ENCODE peak calls at places on chromosomes 11 and 22, in nine cellular contexts. One of them, this sample, is unnamed.

GRCh38 chr11:26947904-26948639 is 45.8 kb upstream of the FIBIN start:
- DNase-seq in Calu3: no peak
- DNase-seq in NB4: no peak
- DNase-seq in Panc1: no peak
- DNase-seq in bronchial epithelial cell: peak
- DNase-seq in H9: no peak
- DNase-seq in AG04449: no peak
- DNase-seq in left ventricle myocardium inferior: no peak
- DNase-seq in brain microvascular endothelial cell: peak
- DNase-seq in this sample: no peak

GRCh38 chr11:114260077-114260476 is 36.1 kb upstream of the NNMT start:
- DNase-seq in AG04449: no peak
- DNase-seq in Panc1: no peak
- DNase-seq in H9: no peak
- DNase-seq in left ventricle myocardium inferior: no peak
- DNase-seq in NB4: no peak
- DNase-seq in bronchial epithelial cell: no peak
- DNase-seq in brain microvascular endothelial cell: no peak
- DNase-seq in Calu3: no peak
- DNase-seq in this sample: no peak

GRCh38 chr22:48739348-48740085 is 1088.2 kb downstream of the BRD1 start:
- DNase-seq in AG04449: no peak
- DNase-seq in NB4: no peak
- DNase-seq in brain microvascular endothelial cell: no peak
- DNase-seq in Panc1: no peak
- DNase-seq in H9: no peak
- DNase-seq in bronchial epithelial cell: no peak
- DNase-seq in Calu3: no peak
- DNase-seq in left ventricle myocardium inferior: no peak
- DNase-seq in this sample: no peak

GRCh38 chr11:79314906-79315689 is 125.7 kb downstream of the TENM4 start:
- DNase-seq in brain microvascular endothelial cell: peak
- DNase-seq in AG04449: no peak
- DNase-seq in H9: peak
- DNase-seq in Calu3: no peak
- DNase-seq in Panc1: no peak
- DNase-seq in left ventricle myocardium inferior: no peak
- DNase-seq in bronchial epithelial cell: peak
- DNase-seq in NB4: peak
- DNase-seq in this sample: no peak

GRCh38 chr11:111957663-111958415 is 20.7 kb downstream of the DIXDC1 start:
- DNase-seq in left ventricle myocardium inferior: no peak
- DNase-seq in H9: no peak
- DNase-seq in NB4: no peak
- DNase-seq in Calu3: no peak
- DNase-seq in AG04449: no peak
- DNase-seq in bronchial epithelial cell: no peak
- DNase-seq in Panc1: no peak
- DNase-seq in brain microvascular endothelial cell: no peak
- DNase-seq in this sample: no peak

GRCh38 chr22:27749597-27750225 is 51.8 kb downstream of the MN1 start:
- DNase-seq in NB4: no peak
- DNase-seq in brain microvascular endothelial cell: peak
- DNase-seq in H9: peak
- DNase-seq in Calu3: no peak
- DNase-seq in left ventricle myocardium inferior: no peak
- DNase-seq in AG04449: no peak
- DNase-seq in bronchial epithelial cell: peak
- DNase-seq in Panc1: no peak
- DNase-seq in this sample: no peak

GRCh38 chr22:35552186-35552842 is 11.7 kb downstream of the RASD2 start:
- DNase-seq in NB4: peak
- DNase-seq in Panc1: no peak
- DNase-seq in brain microvascular endothelial cell: no peak
- DNase-seq in bronchial epithelial cell: no peak
- DNase-seq in left ventricle myocardium inferior: no peak
- DNase-seq in Calu3: peak
- DNase-seq in AG04449: no peak
- DNase-seq in H9: peak
- DNase-seq in this sample: no peak

GRCh38 chr22:46140989-46141928 is 9.1 kb upstream of the PPARA start:
- DNase-seq in AG04449: no peak
- DNase-seq in bronchial epithelial cell: no peak
- DNase-seq in NB4: no peak
- DNase-seq in H9: no peak
- DNase-seq in left ventricle myocardium inferior: no peak
- DNase-seq in Calu3: no peak
- DNase-seq in brain microvascular endothelial cell: no peak
- DNase-seq in Panc1: no peak
- DNase-seq in this sample: no peak

GRCh38 chr11:78212586-78213371 is 24.1 kb downstream of the USP35 start:
- DNase-seq in Calu3: no peak
- DNase-seq in AG04449: peak
- DNase-seq in H9: no peak
- DNase-seq in left ventricle myocardium inferior: peak
- DNase-seq in Panc1: no peak
- DNase-seq in NB4: no peak
- DNase-seq in brain microvascular endothelial cell: no peak
- DNase-seq in bronchial epithelial cell: no peak
- DNase-seq in this sample: no peak

GRCh38 chr11:134724779-134725140 is 312.7 kb upstream of the B3GAT1 start:
- DNase-seq in brain microvascular endothelial cell: no peak
- DNase-seq in Calu3: no peak
- DNase-seq in bronchial epithelial cell: no peak
- DNase-seq in Panc1: no peak
- DNase-seq in NB4: no peak
- DNase-seq in AG04449: no peak
- DNase-seq in H9: no peak
- DNase-seq in left ventricle myocardium inferior: no peak
- DNase-seq in this sample: no peak

GRCh38 chr11:111548542-111548941 is 8.0 kb downstream of the LAYN start:
- DNase-seq in H9: no peak
- DNase-seq in left ventricle myocardium inferior: no peak
- DNase-seq in Panc1: no peak
- DNase-seq in NB4: no peak
- DNase-seq in Calu3: no peak
- DNase-seq in AG04449: no peak
- DNase-seq in bronchial epithelial cell: no peak
- DNase-seq in brain microvascular endothelial cell: no peak
- DNase-seq in this sample: no peak

GRCh38 chr11:59437770-59438169 is 1.5 kb downstream of the OR5A1 start:
- DNase-seq in left ventricle myocardium inferior: no peak
- DNase-seq in bronchial epithelial cell: no peak
- DNase-seq in H9: peak
- DNase-seq in brain microvascular endothelial cell: no peak
- DNase-seq in Calu3: no peak
- DNase-seq in NB4: no peak
- DNase-seq in Panc1: no peak
- DNase-seq in AG04449: no peak
- DNase-seq in this sample: no peak

GRCh38 chr11:66909181-66909580 is 49.0 kb downstream of the PC start:
- DNase-seq in brain microvascular endothelial cell: no peak
- DNase-seq in Calu3: no peak
- DNase-seq in left ventricle myocardium inferior: no peak
- DNase-seq in bronchial epithelial cell: no peak
- DNase-seq in AG04449: no peak
- DNase-seq in H9: no peak
- DNase-seq in Panc1: no peak
- DNase-seq in NB4: no peak
- DNase-seq in this sample: no peak

GRCh38 chr11:118789501-118790356 is 1.2 kb downstream of the DDX6 start:
- DNase-seq in bronchial epithelial cell: peak
- DNase-seq in Panc1: no peak
- DNase-seq in Calu3: no peak
- DNase-seq in left ventricle myocardium inferior: no peak
- DNase-seq in NB4: peak
- DNase-seq in AG04449: no peak
- DNase-seq in H9: no peak
- DNase-seq in brain microvascular endothelial cell: peak
- DNase-seq in this sample: no peak

GRCh38 chr22:23698094-23698493 is 7.3 kb downstream of the RGL4 start:
- DNase-seq in brain microvascular endothelial cell: no peak
- DNase-seq in Panc1: no peak
- DNase-seq in Calu3: no peak
- DNase-seq in AG04449: no peak
- DNase-seq in NB4: peak
- DNase-seq in H9: no peak
- DNase-seq in bronchial epithelial cell: no peak
- DNase-seq in left ventricle myocardium inferior: no peak
- DNase-seq in this sample: no peak

GRCh38 chr22:23216331-23217170 is 36.2 kb downstream of the BCR start:
- DNase-seq in NB4: peak
- DNase-seq in Panc1: no peak
- DNase-seq in Calu3: no peak
- DNase-seq in left ventricle myocardium inferior: no peak
- DNase-seq in H9: no peak
- DNase-seq in AG04449: no peak
- DNase-seq in brain microvascular endothelial cell: no peak
- DNase-seq in bronchial epithelial cell: no peak
- DNase-seq in this sample: no peak

GRCh38 chr11:44760917-44761545 is 34.3 kb downstream of the TSPAN18 start:
- DNase-seq in H9: peak
- DNase-seq in NB4: no peak
- DNase-seq in Calu3: peak
- DNase-seq in bronchial epithelial cell: peak
- DNase-seq in brain microvascular endothelial cell: peak
- DNase-seq in left ventricle myocardium inferior: no peak
- DNase-seq in Panc1: peak
- DNase-seq in AG04449: no peak
- DNase-seq in this sample: peak
- TF ChIP-seq CTCF in H9: peak
- TF ChIP-seq CTCF in NB4: no peak
- TF ChIP-seq CTCF in Calu3: no peak
- TF ChIP-seq CTCF in bronchial epithelial cell: no peak
- TF ChIP-seq CTCF in brain microvascular endothelial cell: peak
- TF ChIP-seq CTCF in left ventricle myocardium inferior: peak
- TF ChIP-seq CTCF in Panc1: peak
- TF ChIP-seq CTCF in AG04449: no peak
- TF ChIP-seq CTCF in this sample: no peak

GRCh38 chr11:69881467-69882269 is 62.5 kb upstream of the FGF3 start:
- DNase-seq in bronchial epithelial cell: no peak
- DNase-seq in NB4: peak
- DNase-seq in brain microvascular endothelial cell: no peak
- DNase-seq in AG04449: no peak
- DNase-seq in Calu3: no peak
- DNase-seq in H9: peak
- DNase-seq in Panc1: no peak
- DNase-seq in left ventricle myocardium inferior: peak
- DNase-seq in this sample: no peak
- TF ChIP-seq CTCF in bronchial epithelial cell: no peak
- TF ChIP-seq CTCF in NB4: peak
- TF ChIP-seq CTCF in brain microvascular endothelial cell: peak
- TF ChIP-seq CTCF in AG04449: no peak
- TF ChIP-seq CTCF in Calu3: no peak
- TF ChIP-seq CTCF in H9: peak
- TF ChIP-seq CTCF in Panc1: no peak
- TF ChIP-seq CTCF in left ventricle myocardium inferior: no peak
- TF ChIP-seq CTCF in this sample: no peak

GRCh38 chr22:39312410-39312809 is 7.0 kb downstream of the RPL3 start:
- DNase-seq in Panc1: no peak
- DNase-seq in brain microvascular endothelial cell: no peak
- DNase-seq in bronchial epithelial cell: no peak
- DNase-seq in NB4: no peak
- DNase-seq in Calu3: no peak
- DNase-seq in H9: peak
- DNase-seq in left ventricle myocardium inferior: no peak
- DNase-seq in AG04449: no peak
- DNase-seq in this sample: no peak

GRCh38 chr22:39316440-39317083 is 2.9 kb downstream of the RPL3 start:
- DNase-seq in Calu3: peak
- DNase-seq in bronchial epithelial cell: peak
- DNase-seq in H9: peak
- DNase-seq in brain microvascular endothelial cell: peak
- DNase-seq in AG04449: no peak
- DNase-seq in NB4: peak
- DNase-seq in left ventricle myocardium inferior: peak
- DNase-seq in Panc1: no peak
- DNase-seq in this sample: peak

GRCh38 chr22:39315389-39315788 is 4.0 kb downstream of the RPL3 start:
- DNase-seq in brain microvascular endothelial cell: no peak
- DNase-seq in bronchial epithelial cell: no peak
- DNase-seq in AG04449: no peak
- DNase-seq in H9: no peak
- DNase-seq in NB4: no peak
- DNase-seq in left ventricle myocardium inferior: no peak
- DNase-seq in Panc1: no peak
- DNase-seq in Calu3: no peak
- DNase-seq in this sample: no peak

GRCh38 chr22:39313258-39314001 is 6.0 kb downstream of the RPL3 start:
- DNase-seq in brain microvascular endothelial cell: no peak
- DNase-seq in AG04449: no peak
- DNase-seq in bronchial epithelial cell: no peak
- DNase-seq in Panc1: no peak
- DNase-seq in H9: no peak
- DNase-seq in Calu3: no peak
- DNase-seq in NB4: no peak
- DNase-seq in left ventricle myocardium inferior: no peak
- DNase-seq in this sample: no peak

GRCh38 chr22:39314251-39314971 is 5.0 kb downstream of the RPL3 start:
- DNase-seq in NB4: no peak
- DNase-seq in bronchial epithelial cell: no peak
- DNase-seq in Panc1: no peak
- DNase-seq in H9: peak
- DNase-seq in left ventricle myocardium inferior: no peak
- DNase-seq in AG04449: no peak
- DNase-seq in brain microvascular endothelial cell: no peak
- DNase-seq in Calu3: no peak
- DNase-seq in this sample: no peak
- TF ChIP-seq CTCF in NB4: no peak
- TF ChIP-seq CTCF in bronchial epithelial cell: peak
- TF ChIP-seq CTCF in Panc1: peak
- TF ChIP-seq CTCF in H9: peak
- TF ChIP-seq CTCF in left ventricle myocardium inferior: peak
- TF ChIP-seq CTCF in AG04449: peak
- TF ChIP-seq CTCF in brain microvascular endothelial cell: peak
- TF ChIP-seq CTCF in Calu3: no peak
- TF ChIP-seq CTCF in this sample: no peak

DNA sequence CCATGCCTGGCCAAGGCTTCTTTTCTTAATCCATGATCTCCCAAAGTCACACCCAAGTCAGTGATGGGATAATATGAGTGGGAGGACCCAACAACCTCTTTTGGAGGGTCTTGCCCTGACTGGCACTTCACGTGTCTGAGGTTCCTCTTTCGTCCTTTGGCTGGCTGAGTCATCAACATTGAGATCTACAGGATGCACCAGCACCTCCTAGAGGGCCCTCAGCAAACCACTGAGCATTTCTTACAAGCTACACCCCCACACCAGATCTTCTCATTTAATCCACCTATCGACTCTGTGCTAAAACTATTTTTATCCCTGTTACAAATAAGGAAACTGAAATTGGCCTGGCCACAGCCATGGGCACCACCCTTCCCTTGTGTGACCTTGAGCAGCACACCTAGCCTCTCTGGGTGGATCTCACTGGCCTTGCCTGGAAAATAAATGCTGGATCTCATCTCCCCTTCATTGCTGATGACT is 63.4 kb downstream of the FLI1 start:
- DNase-seq in bronchial epithelial cell: peak
- DNase-seq in H9: peak
- DNase-seq in brain microvascular endothelial cell: peak
- DNase-seq in left ventricle myocardium inferior: no peak
- DNase-seq in AG04449: no peak
- DNase-seq in Panc1: no peak
- DNase-seq in Calu3: no peak
- DNase-seq in NB4: peak
- DNase-seq in this sample: no peak
- TF ChIP-seq CTCF in bronchial epithelial cell: peak
- TF ChIP-seq CTCF in H9: peak
- TF ChIP-seq CTCF in brain microvascular endothelial cell: peak
- TF ChIP-seq CTCF in left ventricle myocardium inferior: peak
- TF ChIP-seq CTCF in AG04449: no peak
- TF ChIP-seq CTCF in Panc1: no peak
- TF ChIP-seq CTCF in Calu3: no peak
- TF ChIP-seq CTCF in NB4: peak
- TF ChIP-seq CTCF in this sample: no peak

This sample was measured in AG09319.